ENCODE peak calls at places on chromosome 5, in seven cellular contexts. One of them, this sample, is unnamed.

GRCh38 chr5:123673107-123673506 is 161.1 kb downstream of the CSNK1G3 start:
- DNase-seq in stimulated activated naive CD8-positive, alpha-beta T cell treated with anti-CD3 and anti-CD28 coated beads, Interleukin-15, amount 100 ng/mL, for 72 hours: no peak
- DNase-seq in GM12892: no peak
- DNase-seq in posterior cingulate gyrus: no peak
- DNase-seq in M059J: peak
- DNase-seq in sigmoid colon: no peak
- DNase-seq in brain pericyte: no peak
- DNase-seq in this sample: no peak

GRCh38 chr5:180379355-180380070 is 26.4 kb upstream of the GFPT2 start:
- DNase-seq in stimulated activated naive CD8-positive, alpha-beta T cell treated with anti-CD3 and anti-CD28 coated beads, Interleukin-15, amount 100 ng/mL, for 72 hours: no peak
- DNase-seq in GM12892: no peak
- DNase-seq in posterior cingulate gyrus: peak
- DNase-seq in M059J: no peak
- DNase-seq in sigmoid colon: no peak
- DNase-seq in brain pericyte: no peak
- DNase-seq in this sample: no peak

GRCh38 chr5:114447084-114447773 is 85.4 kb downstream of the KCNN2 start:
- DNase-seq in stimulated activated naive CD8-positive, alpha-beta T cell treated with anti-CD3 and anti-CD28 coated beads, Interleukin-15, amount 100 ng/mL, for 72 hours: no peak
- DNase-seq in GM12892: no peak
- DNase-seq in posterior cingulate gyrus: no peak
- DNase-seq in M059J: no peak
- DNase-seq in sigmoid colon: no peak
- DNase-seq in brain pericyte: no peak
- DNase-seq in this sample: no peak

GRCh38 chr5:181205735-181206401 is 872 bp upstream of the TRIM7 start:
- DNase-seq in stimulated activated naive CD8-positive, alpha-beta T cell treated with anti-CD3 and anti-CD28 coated beads, Interleukin-15, amount 100 ng/mL, for 72 hours: no peak
- DNase-seq in GM12892: no peak
- DNase-seq in posterior cingulate gyrus: peak
- DNase-seq in M059J: no peak
- DNase-seq in sigmoid colon: peak
- DNase-seq in brain pericyte: no peak
- DNase-seq in this sample: no peak

GRCh38 chr5:176796411-176796810 is 13.9 kb upstream of the UNC5A start:
- DNase-seq in stimulated activated naive CD8-positive, alpha-beta T cell treated with anti-CD3 and anti-CD28 coated beads, Interleukin-15, amount 100 ng/mL, for 72 hours: no peak
- DNase-seq in GM12892: no peak
- DNase-seq in posterior cingulate gyrus: no peak
- DNase-seq in M059J: no peak
- DNase-seq in sigmoid colon: no peak
- DNase-seq in brain pericyte: no peak
- DNase-seq in this sample: no peak

GRCh38 chr5:111556504-111556903 is 44.2 kb upstream of the STARD4 start:
- DNase-seq in stimulated activated naive CD8-positive, alpha-beta T cell treated with anti-CD3 and anti-CD28 coated beads, Interleukin-15, amount 100 ng/mL, for 72 hours: no peak
- DNase-seq in GM12892: no peak
- DNase-seq in posterior cingulate gyrus: no peak
- DNase-seq in M059J: no peak
- DNase-seq in sigmoid colon: no peak
- DNase-seq in brain pericyte: no peak
- DNase-seq in this sample: no peak

GRCh38 chr5:34045996-34046395 is 3.0 kb upstream of the C1QTNF3 start:
- DNase-seq in stimulated activated naive CD8-positive, alpha-beta T cell treated with anti-CD3 and anti-CD28 coated beads, Interleukin-15, amount 100 ng/mL, for 72 hours: no peak
- DNase-seq in GM12892: no peak
- DNase-seq in posterior cingulate gyrus: no peak
- DNase-seq in M059J: peak
- DNase-seq in sigmoid colon: no peak
- DNase-seq in brain pericyte: no peak
- DNase-seq in this sample: no peak

GRCh38 chr5:139636975-139637408 is 11.2 kb upstream of the CXXC5 start:
- DNase-seq in stimulated activated naive CD8-positive, alpha-beta T cell treated with anti-CD3 and anti-CD28 coated beads, Interleukin-15, amount 100 ng/mL, for 72 hours: no peak
- DNase-seq in GM12892: no peak
- DNase-seq in posterior cingulate gyrus: no peak
- DNase-seq in M059J: peak
- DNase-seq in sigmoid colon: no peak
- DNase-seq in brain pericyte: no peak
- DNase-seq in this sample: peak

GRCh38 chr5:140273401-140273877 is 29.5 kb downstream of the PFDN1 start:
- DNase-seq in stimulated activated naive CD8-positive, alpha-beta T cell treated with anti-CD3 and anti-CD28 coated beads, Interleukin-15, amount 100 ng/mL, for 72 hours: no peak
- DNase-seq in GM12892: no peak
- DNase-seq in posterior cingulate gyrus: no peak
- DNase-seq in M059J: no peak
- DNase-seq in sigmoid colon: no peak
- DNase-seq in brain pericyte: no peak
- DNase-seq in this sample: no peak

GRCh38 chr5:6333182-6333905 is 45.0 kb downstream of the MED10 start:
- DNase-seq in stimulated activated naive CD8-positive, alpha-beta T cell treated with anti-CD3 and anti-CD28 coated beads, Interleukin-15, amount 100 ng/mL, for 72 hours: no peak
- DNase-seq in GM12892: no peak
- DNase-seq in posterior cingulate gyrus: no peak
- DNase-seq in M059J: no peak
- DNase-seq in sigmoid colon: peak
- DNase-seq in brain pericyte: no peak
- DNase-seq in this sample: no peak

GRCh38 chr5:102958481-102959011 is 161.4 kb downstream of the GIN1 start:
- DNase-seq in stimulated activated naive CD8-positive, alpha-beta T cell treated with anti-CD3 and anti-CD28 coated beads, Interleukin-15, amount 100 ng/mL, for 72 hours: no peak
- DNase-seq in GM12892: no peak
- DNase-seq in posterior cingulate gyrus: no peak
- DNase-seq in M059J: peak
- DNase-seq in sigmoid colon: no peak
- DNase-seq in brain pericyte: no peak
- DNase-seq in this sample: no peak

GRCh38 chr5:128227984-128228383 is 144.4 kb downstream of the SLC12A2 start:
- DNase-seq in stimulated activated naive CD8-positive, alpha-beta T cell treated with anti-CD3 and anti-CD28 coated beads, Interleukin-15, amount 100 ng/mL, for 72 hours: no peak
- DNase-seq in GM12892: no peak
- DNase-seq in posterior cingulate gyrus: no peak
- DNase-seq in M059J: peak
- DNase-seq in sigmoid colon: no peak
- DNase-seq in brain pericyte: peak
- DNase-seq in this sample: no peak

GRCh38 chr5:170572453-170572852 is 68.6 kb downstream of the KCNIP1 start:
- DNase-seq in stimulated activated naive CD8-positive, alpha-beta T cell treated with anti-CD3 and anti-CD28 coated beads, Interleukin-15, amount 100 ng/mL, for 72 hours: peak
- DNase-seq in GM12892: no peak
- DNase-seq in posterior cingulate gyrus: no peak
- DNase-seq in M059J: peak
- DNase-seq in sigmoid colon: no peak
- DNase-seq in brain pericyte: no peak
- DNase-seq in this sample: no peak

GRCh38 chr5:1212271-1212670 is 10.9 kb downstream of the SLC6A19 start:
- DNase-seq in stimulated activated naive CD8-positive, alpha-beta T cell treated with anti-CD3 and anti-CD28 coated beads, Interleukin-15, amount 100 ng/mL, for 72 hours: no peak
- DNase-seq in GM12892: no peak
- DNase-seq in posterior cingulate gyrus: peak
- DNase-seq in M059J: no peak
- DNase-seq in sigmoid colon: no peak
- DNase-seq in brain pericyte: no peak
- DNase-seq in this sample: no peak

GRCh38 chr5:142192296-142192695 is 83.7 kb downstream of the NDFIP1 start:
- DNase-seq in stimulated activated naive CD8-positive, alpha-beta T cell treated with anti-CD3 and anti-CD28 coated beads, Interleukin-15, amount 100 ng/mL, for 72 hours: no peak
- DNase-seq in GM12892: no peak
- DNase-seq in posterior cingulate gyrus: no peak
- DNase-seq in M059J: no peak
- DNase-seq in sigmoid colon: no peak
- DNase-seq in brain pericyte: no peak
- DNase-seq in this sample: no peak

This sample was measured in GM18507.